ENCODE peak calls at places on chromosomes 11 and 22, in ten cellular contexts. X is thoracic aorta; K is activated effector memory CD4-positive, alpha-beta T cell treated with anti-CD3 and anti-CD28 coated beads, Interleukin-2, amount 50 U/mL, for 16 hours; N is RCC 7860; Q is stimulated activated CD8-positive, alpha-beta memory T cell treated with anti-CD3 and anti-CD28 coated beads, Interleukin-4, amount 100 ng/mL, for 24 hours; T is LoVo; M is heart right ventricle; J is KBM-7; Z is right lobe of liver; L is HAP-1. I is an unnamed sample.

GRCh38 chr11:134224710-134225662 is 515 bp downstream of the VPS26B start:
- DNase-seq in X (peak), K (peak), N (no peak), Q (peak), T (peak), M (peak), J (peak), Z (peak), L (peak), I (no peak)

GRCh38 chr22:30191049-30191701 is 55.4 kb downstream of the LIF start:
- DNase-seq in X (no peak), K (no peak), N (peak), Q (no peak), T (no peak), M (no peak), J (no peak), Z (no peak), L (no peak), I (no peak)

GRCh38 chr11:123694551-123694950 is 40.1 kb upstream of the SCN3B start:
- DNase-seq in X (no peak), K (no peak), N (no peak), Q (no peak), T (no peak), M (no peak), J (no peak), Z (no peak), L (no peak), I (no peak)

GRCh38 chr11:124674168-124674517 is 439 bp downstream of the SPA17 start:
- DNase-seq in X (no peak), K (no peak), N (no peak), Q (no peak), T (no peak), M (no peak), J (no peak), Z (no peak), L (no peak), I (no peak)

GRCh38 chr11:12761029-12761428 is 86.8 kb downstream of the TEAD1 start:
- DNase-seq in X (no peak), K (no peak), N (no peak), Q (no peak), T (peak), M (no peak), J (no peak), Z (no peak), L (no peak), I (no peak)

GRCh38 chr11:2376751-2377451 is at the start of gene CD81:
- DNase-seq in X (no peak), K (peak), N (no peak), Q (no peak), T (peak), M (peak), J (no peak), Z (peak), L (peak), I (no peak)

GRCh38 chr11:12077535-12078280 is 32.7 kb upstream of the MICAL2 start:
- DNase-seq in X (no peak), K (no peak), N (peak), Q (no peak), T (no peak), M (no peak), J (no peak), Z (no peak), L (no peak), I (no peak)

GRCh38 chr11:44149651-44150050 is 54.2 kb downstream of the EXT2 start:
- DNase-seq in X (no peak), K (no peak), N (no peak), Q (no peak), T (no peak), M (no peak), J (no peak), Z (no peak), L (no peak), I (no peak)

GRCh38 chr11:2903672-2904011 is 18.1 kb upstream of the CDKN1C start:
- DNase-seq in X (no peak), K (no peak), N (no peak), Q (no peak), T (no peak), M (no peak), J (no peak), Z (no peak), L (no peak), I (no peak)

GRCh38 chr11:34840736-34841386 is 75.3 kb downstream of the APIP start:
- DNase-seq in X (no peak), K (no peak), N (peak), Q (no peak), T (peak), M (no peak), J (peak), Z (no peak), L (peak), I (peak)

GRCh38 chr11:72867970-72868369 is 53.8 kb downstream of the ATG16L2 start:
- DNase-seq in X (no peak), K (no peak), N (no peak), Q (no peak), T (no peak), M (no peak), J (no peak), Z (no peak), L (no peak), I (no peak)

GRCh38 chr11:59053387-59053786 is 32.7 kb upstream of the GLYATL1B start:
- DNase-seq in X (no peak), K (peak), N (no peak), Q (peak), T (peak), M (peak), J (peak), Z (peak), L (peak), I (no peak)

GRCh38 chr11:37557990-37558389 is 960.0 kb upstream of the RAG2 start:
- DNase-seq in X (no peak), K (no peak), N (no peak), Q (no peak), T (no peak), M (no peak), J (no peak), Z (no peak), L (no peak), I (no peak)

GRCh38 chr22:17884951-17885350 is 110.7 kb upstream of the BID start:
- DNase-seq in X (no peak), K (no peak), N (no peak), Q (no peak), T (no peak), M (no peak), J (no peak), Z (no peak), L (no peak), I (no peak)

GRCh38 chr22:45170001-45170466 is 6.3 kb downstream of the NUP50 start:
- DNase-seq in X (no peak), K (peak), N (peak), Q (no peak), T (no peak), M (no peak), J (no peak), Z (no peak), L (no peak), I (no peak)

GRCh38 chr11:35662061-35662648 is 420 bp upstream of the TRIM44 start:
- DNase-seq in X (no peak), K (no peak), N (no peak), Q (no peak), T (no peak), M (no peak), J (no peak), Z (peak), L (no peak), I (no peak)

GRCh38 chr11:116193321-116194114 is 579.3 kb downstream of the BUD13 start:
- DNase-seq in X (no peak), K (no peak), N (peak), Q (no peak), T (peak), M (no peak), J (no peak), Z (no peak), L (peak), I (peak)

GRCh38 chr11:94151903-94152677 is 23.4 kb downstream of the PANX1 start:
- DNase-seq in X (peak), K (no peak), N (peak), Q (no peak), T (peak), M (no peak), J (no peak), Z (no peak), L (no peak), I (no peak)

GRCh38 chr11:19194620-19195308 is 7.0 kb downstream of the CSRP3 start:
- DNase-seq in X (no peak), K (no peak), N (no peak), Q (no peak), T (no peak), M (no peak), J (no peak), Z (no peak), L (no peak), I (no peak)

GRCh38 chr11:115333106-115333505 is 171.1 kb downstream of the CADM1 start:
- DNase-seq in X (no peak), K (no peak), N (peak), Q (no peak), T (no peak), M (no peak), J (no peak), Z (no peak), L (no peak), I (no peak)

GRCh38 chr11:2737226-2737590 is 37.4 kb upstream of the KCNQ1OT1 start:
- DNase-seq in X (no peak), K (no peak), N (no peak), Q (no peak), T (no peak), M (peak), J (no peak), Z (no peak), L (no peak), I (no peak)

GRCh38 chr22:38981005-38981658 is 1.0 kb upstream of the APOBEC3B start:
- DNase-seq in X (no peak), K (no peak), N (no peak), Q (no peak), T (no peak), M (no peak), J (no peak), Z (peak), L (no peak), I (no peak)

GRCh38 chr22:23054531-23055257 is 15.6 kb upstream of the GNAZ start:
- DNase-seq in X (no peak), K (peak), N (no peak), Q (no peak), T (no peak), M (no peak), J (no peak), Z (peak), L (no peak), I (no peak)

GRCh38 chr11:32874144-32874543 is 18.5 kb upstream of the QSER1 start:
- DNase-seq in X (no peak), K (no peak), N (no peak), Q (no peak), T (no peak), M (no peak), J (peak), Z (no peak), L (peak), I (no peak)

GRCh38 chr11:13016415-13016814 is 7.3 kb downstream of the RASSF10 start:
- DNase-seq in X (no peak), K (no peak), N (no peak), Q (no peak), T (no peak), M (no peak), J (no peak), Z (no peak), L (no peak), I (no peak)

GRCh38 chr22:40024201-40025061 is 29.7 kb downstream of the FAM83F start:
- DNase-seq in X (no peak), K (peak), N (peak), Q (peak), T (peak), M (peak), J (peak), Z (peak), L (peak), I (no peak)

GRCh38 chr11:76783901-76784813 is 1.0 kb downstream of the TSKU start:
- DNase-seq in X (no peak), K (no peak), N (peak), Q (no peak), T (peak), M (peak), J (peak), Z (peak), L (peak), I (peak)

GRCh38 chr22:40265783-40266182 is 80.5 kb upstream of the ADSL start:
- DNase-seq in X (no peak), K (no peak), N (no peak), Q (no peak), T (no peak), M (no peak), J (peak), Z (no peak), L (no peak), I (no peak)

I was measured in iPS DF 19.7.